ENCODE peak calls at places on chromosomes 12 and 14, in five cellular contexts. One of them, this sample, is unnamed.

GRCh38 chr14:69877492-69877891 is 1.7 kb upstream of the SMOC1 start:
- DNase-seq in GM12878: no peak
- DNase-seq in K562: peak
- DNase-seq in HepG2: no peak
- DNase-seq in HCT116: peak
- DNase-seq in this sample: peak

GRCh38 chr12:95286713-95287112 is 69.1 kb downstream of the VEZT start:
- DNase-seq in GM12878: no peak
- DNase-seq in K562: no peak
- DNase-seq in HepG2: no peak
- DNase-seq in HCT116: no peak
- DNase-seq in this sample: no peak

GRCh38 chr12:12357697-12358476 is 1.0 kb downstream of the BORCS5 start:
- DNase-seq in GM12878: no peak
- DNase-seq in K562: no peak
- DNase-seq in HepG2: no peak
- DNase-seq in HCT116: no peak
- DNase-seq in this sample: peak

GRCh38 chr12:65327207-65328076 is 49.0 kb downstream of the MSRB3 start:
- DNase-seq in GM12878: no peak
- DNase-seq in K562: no peak
- DNase-seq in HepG2: peak
- DNase-seq in HCT116: no peak
- DNase-seq in this sample: no peak

GRCh38 chr14:84527706-84528105 is 1002.2 kb upstream of the FLRT2 start:
- DNase-seq in GM12878: no peak
- DNase-seq in K562: no peak
- DNase-seq in HepG2: no peak
- DNase-seq in HCT116: no peak
- DNase-seq in this sample: no peak

GRCh38 chr14:46574236-46574970 is 77.2 kb downstream of the RPL10L start:
- DNase-seq in GM12878: no peak
- DNase-seq in K562: no peak
- DNase-seq in HepG2: no peak
- DNase-seq in HCT116: no peak
- DNase-seq in this sample: no peak

GRCh38 chr14:21106506-21107359 is 5.9 kb downstream of the TMEM253 start:
- DNase-seq in GM12878: no peak
- DNase-seq in K562: peak
- DNase-seq in HepG2: peak
- DNase-seq in HCT116: peak
- DNase-seq in this sample: peak

GRCh38 chr12:12663644-12664294 is 32.2 kb downstream of the GPR19 start:
- DNase-seq in GM12878: no peak
- DNase-seq in K562: no peak
- DNase-seq in HepG2: no peak
- DNase-seq in HCT116: no peak
- DNase-seq in this sample: no peak

GRCh38 chr12:77152623-77153193 is 87.3 kb upstream of the E2F7 start:
- DNase-seq in GM12878: no peak
- DNase-seq in K562: no peak
- DNase-seq in HepG2: peak
- DNase-seq in HCT116: peak
- DNase-seq in this sample: peak

GRCh38 chr14:68660495-68660894 is 132.4 kb downstream of the ZFP36L1 start:
- DNase-seq in GM12878: no peak
- DNase-seq in K562: no peak
- DNase-seq in HepG2: no peak
- DNase-seq in HCT116: no peak
- DNase-seq in this sample: no peak

GRCh38 chr14:104105071-104105821 is 19.7 kb downstream of the ASPG start:
- DNase-seq in GM12878: no peak
- DNase-seq in K562: no peak
- DNase-seq in HepG2: no peak
- DNase-seq in HCT116: no peak
- DNase-seq in this sample: no peak

GRCh38 chr12:6471992-6472366 is 1.5 kb upstream of the VAMP1 start:
- DNase-seq in GM12878: no peak
- DNase-seq in K562: no peak
- DNase-seq in HepG2: no peak
- DNase-seq in HCT116: no peak
- DNase-seq in this sample: no peak

GRCh38 chr14:102927346-102927877 is 4.9 kb downstream of the AMN start:
- DNase-seq in GM12878: no peak
- DNase-seq in K562: no peak
- DNase-seq in HepG2: no peak
- DNase-seq in HCT116: peak
- DNase-seq in this sample: no peak

GRCh38 chr14:23566782-23567185 is 807 bp downstream of the AP1G2 start:
- DNase-seq in GM12878: no peak
- DNase-seq in K562: peak
- DNase-seq in HepG2: no peak
- DNase-seq in HCT116: no peak
- DNase-seq in this sample: no peak

GRCh38 chr12:76024942-76025600 is 6.5 kb downstream of the PHLDA1 start:
- DNase-seq in GM12878: no peak
- DNase-seq in K562: no peak
- DNase-seq in HepG2: no peak
- DNase-seq in HCT116: no peak
- DNase-seq in this sample: peak

GRCh38 chr12:76024102-76024781 is 7.3 kb downstream of the PHLDA1 start:
- DNase-seq in GM12878: no peak
- DNase-seq in K562: no peak
- DNase-seq in HepG2: no peak
- DNase-seq in HCT116: no peak
- DNase-seq in this sample: no peak

GRCh38 chr12:76028649-76029277 is 2.8 kb downstream of the PHLDA1 start:
- DNase-seq in GM12878: no peak
- DNase-seq in K562: no peak
- DNase-seq in HepG2: peak
- DNase-seq in HCT116: no peak
- DNase-seq in this sample: no peak

GRCh38 chr12:76025601-76026575 is 5.7 kb downstream of the PHLDA1 start:
- DNase-seq in GM12878: no peak
- DNase-seq in K562: no peak
- DNase-seq in HepG2: no peak
- DNase-seq in HCT116: no peak
- DNase-seq in this sample: no peak

DNA sequence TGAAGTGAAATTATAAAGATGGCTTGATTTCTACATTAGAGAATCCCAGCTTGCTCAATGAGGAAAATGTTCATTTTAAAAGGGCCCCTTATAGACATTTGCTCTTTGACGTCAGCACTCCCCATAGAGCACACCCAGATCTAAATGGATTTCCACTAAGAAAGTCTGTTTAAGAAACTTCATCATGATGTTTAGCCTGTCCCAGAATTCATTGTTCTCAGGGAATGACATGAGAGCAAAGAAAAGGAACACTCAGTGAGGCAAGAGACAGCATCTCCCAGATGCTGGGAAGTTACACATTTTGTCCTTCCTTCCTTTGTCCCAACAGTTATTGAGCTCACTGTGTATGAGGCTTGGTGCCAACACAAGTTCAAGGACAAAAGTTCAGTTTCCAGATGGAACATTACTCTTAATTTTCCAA is 4.9 kb downstream of the PHLDA1 start:
- DNase-seq in GM12878: no peak
- DNase-seq in K562: no peak
- DNase-seq in HepG2: peak
- DNase-seq in HCT116: no peak
- DNase-seq in this sample: no peak
- TF ChIP-seq POLR2A in GM12878: no peak
- TF ChIP-seq POLR2A in K562: no peak
- TF ChIP-seq POLR2A in HepG2: peak
- TF ChIP-seq POLR2A in HCT116: peak
- TF ChIP-seq POLR2A in this sample: no peak

GRCh38 chr14:33030406-33030805 is 91.7 kb downstream of the NPAS3 start:
- DNase-seq in GM12878: no peak
- DNase-seq in K562: no peak
- DNase-seq in HepG2: no peak
- DNase-seq in HCT116: no peak
- DNase-seq in this sample: no peak

DNA sequence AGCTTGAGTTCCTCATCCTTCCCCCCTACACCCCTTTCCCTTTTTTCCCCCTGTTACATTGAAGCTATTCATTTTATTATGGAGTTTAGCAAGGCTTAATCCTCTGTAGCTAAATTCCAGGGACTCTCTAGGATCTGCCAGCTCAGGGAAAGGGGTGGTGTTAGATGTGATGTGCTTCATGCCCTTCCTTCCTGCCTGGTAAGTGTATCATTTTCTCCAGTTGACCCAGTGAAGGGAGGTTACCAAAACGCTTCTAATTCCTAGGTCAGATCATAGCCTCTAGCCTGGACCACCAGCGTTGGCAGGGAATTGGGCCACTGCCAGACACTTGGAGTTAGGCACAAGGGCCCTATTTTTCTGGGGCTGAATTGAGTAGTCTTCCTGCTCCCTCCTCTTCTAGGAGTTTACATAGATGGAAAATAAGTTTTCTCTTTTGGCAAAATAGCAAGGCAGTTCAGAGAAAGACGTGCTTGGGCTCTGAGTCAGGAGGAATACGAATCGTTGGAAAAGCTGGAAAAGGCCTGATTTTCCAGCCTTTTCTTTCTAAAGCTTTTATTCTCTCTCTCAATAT is 88.3 kb downstream of the NPAS3 start:
- DNase-seq in GM12878: no peak
- DNase-seq in K562: no peak
- DNase-seq in HepG2: no peak
- DNase-seq in HCT116: no peak
- DNase-seq in this sample: no peak
- TF ChIP-seq MAX in GM12878: no peak
- TF ChIP-seq MAX in K562: no peak
- TF ChIP-seq MAX in HepG2: no peak
- TF ChIP-seq MAX in HCT116: no peak
- TF ChIP-seq MAX in this sample: no peak

DNA sequence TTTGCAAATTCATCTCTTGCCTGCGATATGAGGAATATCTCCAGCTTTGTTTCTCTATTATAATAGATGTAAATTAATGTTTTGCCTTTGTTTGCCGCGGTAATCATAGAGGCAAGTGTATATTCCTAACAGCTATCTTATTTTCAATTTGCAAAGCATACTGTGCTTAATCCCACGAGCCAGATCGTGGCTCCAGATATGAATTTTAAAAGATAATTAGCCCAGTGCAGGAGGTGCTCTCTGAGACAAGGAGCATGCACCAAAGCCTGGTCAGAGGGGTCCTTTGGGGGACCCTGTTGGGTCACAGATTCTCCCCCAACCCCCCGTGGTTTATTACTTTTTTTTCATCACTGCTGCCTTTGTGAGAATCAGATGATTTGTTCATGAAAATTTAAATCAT is 1087.5 kb downstream of the BCL11B start:
- DNase-seq in GM12878: no peak
- DNase-seq in K562: no peak
- DNase-seq in HepG2: no peak
- DNase-seq in HCT116: no peak
- DNase-seq in this sample: no peak
- H3K4me3 ChIP-seq in GM12878: no peak
- H3K4me3 ChIP-seq in K562: no peak
- H3K4me3 ChIP-seq in HepG2: no peak
- H3K4me3 ChIP-seq in HCT116: no peak
- H3K4me3 ChIP-seq in this sample: no peak

DNA sequence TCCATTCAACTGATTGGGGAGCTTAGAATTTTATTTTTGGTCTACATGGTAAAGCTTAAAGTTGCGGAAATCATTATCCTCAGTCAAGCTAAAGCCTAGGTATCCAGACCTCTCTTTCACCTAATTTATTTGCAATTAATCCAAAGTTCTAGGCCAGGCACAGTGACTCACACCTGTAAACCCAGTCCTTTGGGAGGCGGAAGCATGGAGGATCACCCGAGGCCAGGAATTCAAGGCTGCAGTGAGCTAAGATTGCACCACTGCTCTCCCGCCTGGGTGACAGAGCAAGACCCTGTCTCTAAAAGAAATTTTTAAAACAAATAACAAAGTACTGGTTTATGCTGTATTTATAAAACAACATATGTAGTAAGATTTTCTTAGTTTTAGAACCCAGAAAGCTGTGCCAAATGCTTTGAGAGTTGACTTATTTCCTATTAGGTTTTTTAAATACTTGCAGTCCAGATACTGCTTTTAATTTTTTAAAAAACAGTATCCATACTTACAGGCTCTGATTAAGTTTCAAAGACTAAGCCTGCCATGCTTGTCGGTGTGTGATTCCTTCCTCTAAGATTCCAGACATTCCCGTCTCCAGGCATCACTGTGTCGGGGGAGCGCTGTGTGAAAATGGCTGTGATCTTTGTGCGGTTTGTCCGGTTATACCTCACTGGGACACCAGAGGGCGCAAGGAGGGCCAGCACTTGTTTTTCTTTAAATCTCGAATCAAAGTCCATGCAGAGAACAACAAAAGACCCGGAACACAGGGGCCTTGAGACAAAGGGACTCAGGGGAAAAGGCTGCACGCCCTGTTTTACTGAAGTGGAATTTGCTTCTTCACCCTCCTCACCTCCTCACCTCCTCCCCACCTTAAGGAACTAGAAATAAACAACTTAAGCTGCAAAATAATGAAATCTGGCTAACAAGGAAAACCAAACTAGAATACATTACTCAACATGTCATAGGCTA is 24.6 kb upstream of the TMPO start:
- DNase-seq in GM12878: peak
- DNase-seq in K562: peak
- DNase-seq in HepG2: peak
- DNase-seq in HCT116: peak
- DNase-seq in this sample: peak
- TF ChIP-seq POLR2A in GM12878: peak
- TF ChIP-seq POLR2A in K562: no peak
- TF ChIP-seq POLR2A in HepG2: peak
- TF ChIP-seq POLR2A in HCT116: no peak
- TF ChIP-seq POLR2A in this sample: no peak

GRCh38 chr12:68321140-68321539 is 11.0 kb downstream of the MDM1 start:
- DNase-seq in GM12878: no peak
- DNase-seq in K562: no peak
- DNase-seq in HepG2: no peak
- DNase-seq in HCT116: no peak
- DNase-seq in this sample: no peak

GRCh38 chr12:68319988-68320623 is 12.1 kb downstream of the MDM1 start:
- DNase-seq in GM12878: no peak
- DNase-seq in K562: peak
- DNase-seq in HepG2: no peak
- DNase-seq in HCT116: no peak
- DNase-seq in this sample: no peak

GRCh38 chr12:68317047-68317667 is 15.0 kb downstream of the MDM1 start:
- DNase-seq in GM12878: no peak
- DNase-seq in K562: peak
- DNase-seq in HepG2: peak
- DNase-seq in HCT116: peak
- DNase-seq in this sample: peak
- TF ChIP-seq MAX in GM12878: no peak
- TF ChIP-seq MAX in K562: no peak
- TF ChIP-seq MAX in HepG2: no peak
- TF ChIP-seq MAX in HCT116: no peak
- TF ChIP-seq MAX in this sample: no peak

GRCh38 chr12:111410229-111411186 is 4.8 kb downstream of the SH2B3 start:
- DNase-seq in GM12878: no peak
- DNase-seq in K562: no peak
- DNase-seq in HepG2: no peak
- DNase-seq in HCT116: no peak
- DNase-seq in this sample: peak
- H3K4me3 ChIP-seq in GM12878: peak
- H3K4me3 ChIP-seq in K562: peak
- H3K4me3 ChIP-seq in HepG2: no peak
- H3K4me3 ChIP-seq in HCT116: no peak
- H3K4me3 ChIP-seq in this sample: peak

This sample was measured in NB4.